ENCODE peak calls at places on chromosome 9, in five cellular contexts. One of them, this sample, is unnamed.
A peak's percentile ranks its signal among the peaks of the same experiment; 100 is the strongest.

GRCh38 chr9:2269778-2270177 is 254.6 kb downstream of the SMARCA2 start:
- DNase-seq in naive thymus-derived CD8-positive, alpha-beta T cell: no peak
- DNase-seq in stimulated activated CD4-positive, alpha-beta T cell treated with anti-CD3 and anti-CD28 coated beads, Interleukin-15, amount 100 ng/mL, for 1 hour: no peak
- DNase-seq in activated effector memory CD4-positive, alpha-beta T cell treated with anti-CD3 and anti-CD28 coated beads, Interleukin-2, amount 50 U/mL, for 16 hours: no peak
- DNase-seq in NCI-H2081: no peak
- DNase-seq in this sample: no peak

GRCh38 chr9:112341741-112342140 is 8.3 kb upstream of the PTBP3 start:
- DNase-seq in naive thymus-derived CD8-positive, alpha-beta T cell: no peak
- DNase-seq in NCI-H2081: no peak
- DNase-seq in stimulated activated CD4-positive, alpha-beta T cell treated with anti-CD3 and anti-CD28 coated beads, Interleukin-15, amount 100 ng/mL, for 1 hour: no peak
- DNase-seq in activated effector memory CD4-positive, alpha-beta T cell treated with anti-CD3 and anti-CD28 coated beads, Interleukin-2, amount 50 U/mL, for 16 hours: no peak
- DNase-seq in this sample: no peak

GRCh38 chr9:119500072-119500771 is 131.0 kb upstream of the BRINP1 start:
- DNase-seq in stimulated activated CD4-positive, alpha-beta T cell treated with anti-CD3 and anti-CD28 coated beads, Interleukin-15, amount 100 ng/mL, for 1 hour: no peak
- DNase-seq in NCI-H2081: no peak
- DNase-seq in activated effector memory CD4-positive, alpha-beta T cell treated with anti-CD3 and anti-CD28 coated beads, Interleukin-2, amount 50 U/mL, for 16 hours: no peak
- DNase-seq in naive thymus-derived CD8-positive, alpha-beta T cell: no peak
- DNase-seq in this sample: no peak

GRCh38 chr9:76419782-76420380 is 25.7 kb upstream of the RFK start:
- DNase-seq in stimulated activated CD4-positive, alpha-beta T cell treated with anti-CD3 and anti-CD28 coated beads, Interleukin-15, amount 100 ng/mL, for 1 hour: no peak
- DNase-seq in NCI-H2081: peak; percentile 2
- DNase-seq in activated effector memory CD4-positive, alpha-beta T cell treated with anti-CD3 and anti-CD28 coated beads, Interleukin-2, amount 50 U/mL, for 16 hours: no peak
- DNase-seq in naive thymus-derived CD8-positive, alpha-beta T cell: no peak
- DNase-seq in this sample: no peak

GRCh38 chr9:134332266-134332665 is 6.0 kb downstream of the RXRA start:
- DNase-seq in NCI-H2081: no peak
- DNase-seq in stimulated activated CD4-positive, alpha-beta T cell treated with anti-CD3 and anti-CD28 coated beads, Interleukin-15, amount 100 ng/mL, for 1 hour: no peak
- DNase-seq in naive thymus-derived CD8-positive, alpha-beta T cell: no peak
- DNase-seq in activated effector memory CD4-positive, alpha-beta T cell treated with anti-CD3 and anti-CD28 coated beads, Interleukin-2, amount 50 U/mL, for 16 hours: no peak
- DNase-seq in this sample: no peak

GRCh38 chr9:80378669-80379293 is 807.0 kb downstream of the TLE4 start:
- DNase-seq in stimulated activated CD4-positive, alpha-beta T cell treated with anti-CD3 and anti-CD28 coated beads, Interleukin-15, amount 100 ng/mL, for 1 hour: no peak
- DNase-seq in NCI-H2081: no peak
- DNase-seq in activated effector memory CD4-positive, alpha-beta T cell treated with anti-CD3 and anti-CD28 coated beads, Interleukin-2, amount 50 U/mL, for 16 hours: no peak
- DNase-seq in naive thymus-derived CD8-positive, alpha-beta T cell: no peak
- DNase-seq in this sample: no peak

GRCh38 chr9:70802206-70802605 is 319.2 kb downstream of the TRPM3 start:
- DNase-seq in stimulated activated CD4-positive, alpha-beta T cell treated with anti-CD3 and anti-CD28 coated beads, Interleukin-15, amount 100 ng/mL, for 1 hour: no peak
- DNase-seq in naive thymus-derived CD8-positive, alpha-beta T cell: no peak
- DNase-seq in NCI-H2081: no peak
- DNase-seq in activated effector memory CD4-positive, alpha-beta T cell treated with anti-CD3 and anti-CD28 coated beads, Interleukin-2, amount 50 U/mL, for 16 hours: no peak
- DNase-seq in this sample: no peak

GRCh38 chr9:92176068-92176799 is 61.0 kb upstream of the SPTLC1 start:
- DNase-seq in stimulated activated CD4-positive, alpha-beta T cell treated with anti-CD3 and anti-CD28 coated beads, Interleukin-15, amount 100 ng/mL, for 1 hour: no peak
- DNase-seq in naive thymus-derived CD8-positive, alpha-beta T cell: no peak
- DNase-seq in NCI-H2081: no peak
- DNase-seq in activated effector memory CD4-positive, alpha-beta T cell treated with anti-CD3 and anti-CD28 coated beads, Interleukin-2, amount 50 U/mL, for 16 hours: no peak
- DNase-seq in this sample: no peak

GRCh38 chr9:130770093-130770492 is 65.0 kb upstream of the ABL1 start:
- DNase-seq in naive thymus-derived CD8-positive, alpha-beta T cell: no peak
- DNase-seq in NCI-H2081: no peak
- DNase-seq in stimulated activated CD4-positive, alpha-beta T cell treated with anti-CD3 and anti-CD28 coated beads, Interleukin-15, amount 100 ng/mL, for 1 hour: no peak
- DNase-seq in activated effector memory CD4-positive, alpha-beta T cell treated with anti-CD3 and anti-CD28 coated beads, Interleukin-2, amount 50 U/mL, for 16 hours: no peak
- DNase-seq in this sample: no peak

GRCh38 chr9:100052375-100052774 is 46.4 kb downstream of the ERP44 start:
- DNase-seq in NCI-H2081: no peak
- DNase-seq in stimulated activated CD4-positive, alpha-beta T cell treated with anti-CD3 and anti-CD28 coated beads, Interleukin-15, amount 100 ng/mL, for 1 hour: no peak
- DNase-seq in naive thymus-derived CD8-positive, alpha-beta T cell: no peak
- DNase-seq in activated effector memory CD4-positive, alpha-beta T cell treated with anti-CD3 and anti-CD28 coated beads, Interleukin-2, amount 50 U/mL, for 16 hours: no peak
- DNase-seq in this sample: no peak

GRCh38 chr9:134384811-134385479 is 58.7 kb downstream of the RXRA start:
- DNase-seq in stimulated activated CD4-positive, alpha-beta T cell treated with anti-CD3 and anti-CD28 coated beads, Interleukin-15, amount 100 ng/mL, for 1 hour: no peak
- DNase-seq in NCI-H2081: no peak
- DNase-seq in activated effector memory CD4-positive, alpha-beta T cell treated with anti-CD3 and anti-CD28 coated beads, Interleukin-2, amount 50 U/mL, for 16 hours: no peak
- DNase-seq in naive thymus-derived CD8-positive, alpha-beta T cell: no peak
- DNase-seq in this sample: no peak